ENCODE peak calls at places on chromosomes 12 and 14, in eight cellular contexts. O is NCI-H2227 treated with DMSO at 0.1 percent for 48 hours; Z is bronchial epithelial cell; P is fibroblast of mammary gland; G is NCI-H345; U is activated T-helper 1 cell treated with Interleukin-2 at 50 U/mL for 16 hours; H is iPS-NIHi11; I is stimulated activated CD4-positive, alpha-beta T cell treated with anti-CD3 and anti-CD28 coated beads, Interleukin-1b, Interleukin-23, amount 100 ng/mL, for 1 hour. F is an unnamed sample.

GRCh38 chr14:33509927-33510535 is 440.8 kb downstream of the EGLN3 start:
- DNase-seq in O (peak), Z (peak), P (peak), G (no peak), U (no peak), H (no peak), I (no peak), F (peak)

GRCh38 chr14:85074955-85075354 is 455.0 kb upstream of the FLRT2 start:
- DNase-seq in O (no peak), Z (no peak), P (no peak), G (no peak), U (no peak), H (no peak), I (no peak), F (no peak)

GRCh38 chr12:61357496-61357895 is 902.7 kb upstream of the USP15 start:
- DNase-seq in O (no peak), Z (no peak), P (no peak), G (no peak), U (no peak), H (no peak), I (no peak), F (no peak)

GRCh38 chr12:124952801-124953200 is 36.1 kb downstream of the DHX37 start:
- DNase-seq in O (no peak), Z (no peak), P (no peak), G (no peak), U (no peak), H (no peak), I (no peak), F (no peak)

GRCh38 chr14:92093320-92093719 is 13.1 kb downstream of the ATXN3 start:
- DNase-seq in O (no peak), Z (no peak), P (peak), G (no peak), U (no peak), H (no peak), I (no peak), F (no peak)

GRCh38 chr14:79549515-79549914 is 661.8 kb downstream of the DIO2 start:
- DNase-seq in O (no peak), Z (no peak), P (peak), G (no peak), U (no peak), H (no peak), I (no peak), F (peak)

GRCh38 chr14:65348137-65348536 is 64.4 kb upstream of the FUT8 start:
- DNase-seq in O (no peak), Z (no peak), P (peak), G (no peak), U (no peak), H (no peak), I (no peak), F (no peak)

GRCh38 chr14:63045234-63045611 is at the start of gene KCNH5:
- DNase-seq in O (peak), Z (peak), P (peak), G (peak), U (no peak), H (peak), I (no peak), F (peak)

GRCh38 chr14:102538598-102539543 is 29.3 kb upstream of the ANKRD9 start:
- DNase-seq in O (no peak), Z (no peak), P (no peak), G (no peak), U (no peak), H (no peak), I (no peak), F (no peak)

GRCh38 chr12:14910090-14910915 is 24.6 kb upstream of the MGP start:
- DNase-seq in O (no peak), Z (peak), P (peak), G (no peak), U (no peak), H (no peak), I (no peak), F (peak)

GRCh38 chr14:37483672-37484071 is 111.4 kb downstream of the FOXA1 start:
- DNase-seq in O (no peak), Z (no peak), P (no peak), G (no peak), U (no peak), H (no peak), I (no peak), F (no peak)

GRCh38 chr14:92103363-92103762 is 3.0 kb downstream of the ATXN3 start:
- DNase-seq in O (no peak), Z (peak), P (no peak), G (peak), U (no peak), H (no peak), I (no peak), F (no peak)

GRCh38 chr12:96368687-96369086 is 31.6 kb downstream of the CDK17 start:
- DNase-seq in O (no peak), Z (no peak), P (no peak), G (no peak), U (no peak), H (no peak), I (no peak), F (no peak)

GRCh38 chr12:115485967-115486366 is 791.5 kb downstream of the MED13L start:
- DNase-seq in O (no peak), Z (no peak), P (no peak), G (no peak), U (no peak), H (no peak), I (no peak), F (no peak)

GRCh38 chr12:85424581-85425348 is 144.7 kb downstream of the ALX1 start:
- DNase-seq in O (no peak), Z (peak), P (peak), G (no peak), U (no peak), H (peak), I (no peak), F (peak)

GRCh38 chr14:80638620-80639215 is 302.8 kb downstream of the CEP128 start:
- DNase-seq in O (no peak), Z (peak), P (peak), G (no peak), U (no peak), H (no peak), I (no peak), F (peak)

GRCh38 chr14:95163666-95164065 is 6.3 kb upstream of the DICER1 start:
- DNase-seq in O (no peak), Z (no peak), P (no peak), G (no peak), U (no peak), H (no peak), I (no peak), F (no peak)